ENCODE peak calls at places on chromosomes 6 and 20, in ten cellular contexts. One of them, this sample, is unnamed.

GRCh38 chr6:41781302-41781711 is 725 bp downstream of the PRICKLE4 start:
- DNase-seq in tibial artery: no peak
- DNase-seq in HCT116: no peak
- DNase-seq in progenitor cell of endocrine pancreas: no peak
- DNase-seq in pancreas: peak
- DNase-seq in dorsolateral prefrontal cortex: no peak
- DNase-seq in stomach: peak
- DNase-seq in fibroblast of lung: no peak
- DNase-seq in transverse colon: peak
- DNase-seq in brain microvascular endothelial cell: no peak
- DNase-seq in this sample: no peak

GRCh38 chr6:145733770-145734169 is 1.6 kb downstream of the EPM2A start:
- DNase-seq in tibial artery: no peak
- DNase-seq in HCT116: no peak
- DNase-seq in progenitor cell of endocrine pancreas: no peak
- DNase-seq in pancreas: no peak
- DNase-seq in dorsolateral prefrontal cortex: no peak
- DNase-seq in stomach: no peak
- DNase-seq in fibroblast of lung: no peak
- DNase-seq in transverse colon: no peak
- DNase-seq in brain microvascular endothelial cell: no peak
- DNase-seq in this sample: peak

GRCh38 chr20:32973077-32973717 is 31.0 kb downstream of the SUN5 start:
- DNase-seq in tibial artery: no peak
- DNase-seq in HCT116: no peak
- DNase-seq in progenitor cell of endocrine pancreas: no peak
- DNase-seq in pancreas: no peak
- DNase-seq in dorsolateral prefrontal cortex: no peak
- DNase-seq in stomach: no peak
- DNase-seq in fibroblast of lung: no peak
- DNase-seq in transverse colon: no peak
- DNase-seq in brain microvascular endothelial cell: no peak
- DNase-seq in this sample: no peak

GRCh38 chr6:17054647-17055046 is 47.2 kb upstream of the STMND1 start:
- DNase-seq in tibial artery: no peak
- DNase-seq in HCT116: no peak
- DNase-seq in progenitor cell of endocrine pancreas: no peak
- DNase-seq in pancreas: no peak
- DNase-seq in dorsolateral prefrontal cortex: no peak
- DNase-seq in stomach: no peak
- DNase-seq in fibroblast of lung: no peak
- DNase-seq in transverse colon: no peak
- DNase-seq in brain microvascular endothelial cell: no peak
- DNase-seq in this sample: no peak

GRCh38 chr6:42727627-42728026 is 5.2 kb upstream of the PRPH2 start:
- DNase-seq in tibial artery: no peak
- DNase-seq in HCT116: no peak
- DNase-seq in progenitor cell of endocrine pancreas: no peak
- DNase-seq in pancreas: no peak
- DNase-seq in dorsolateral prefrontal cortex: no peak
- DNase-seq in stomach: no peak
- DNase-seq in fibroblast of lung: peak
- DNase-seq in transverse colon: no peak
- DNase-seq in brain microvascular endothelial cell: no peak
- DNase-seq in this sample: no peak

GRCh38 chr6:73579851-73580246 is 59.0 kb upstream of the EEF1A1 start:
- DNase-seq in tibial artery: no peak
- DNase-seq in HCT116: peak
- DNase-seq in progenitor cell of endocrine pancreas: no peak
- DNase-seq in pancreas: no peak
- DNase-seq in dorsolateral prefrontal cortex: no peak
- DNase-seq in stomach: peak
- DNase-seq in fibroblast of lung: peak
- DNase-seq in transverse colon: no peak
- DNase-seq in brain microvascular endothelial cell: peak
- DNase-seq in this sample: no peak

GRCh38 chr20:49999329-49999728 is 16.5 kb downstream of the SNAI1 start:
- DNase-seq in tibial artery: no peak
- DNase-seq in HCT116: no peak
- DNase-seq in progenitor cell of endocrine pancreas: no peak
- DNase-seq in pancreas: no peak
- DNase-seq in dorsolateral prefrontal cortex: no peak
- DNase-seq in stomach: no peak
- DNase-seq in fibroblast of lung: no peak
- DNase-seq in transverse colon: no peak
- DNase-seq in brain microvascular endothelial cell: no peak
- DNase-seq in this sample: peak

GRCh38 chr6:161422710-161423109 is 148.8 kb upstream of the AGPAT4 start:
- DNase-seq in tibial artery: no peak
- DNase-seq in HCT116: no peak
- DNase-seq in progenitor cell of endocrine pancreas: no peak
- DNase-seq in pancreas: no peak
- DNase-seq in dorsolateral prefrontal cortex: no peak
- DNase-seq in stomach: no peak
- DNase-seq in fibroblast of lung: no peak
- DNase-seq in transverse colon: no peak
- DNase-seq in brain microvascular endothelial cell: peak
- DNase-seq in this sample: no peak

GRCh38 chr6:43060034-43060754 is 763 bp downstream of the KLC4 start:
- DNase-seq in tibial artery: peak
- DNase-seq in HCT116: no peak
- DNase-seq in progenitor cell of endocrine pancreas: no peak
- DNase-seq in pancreas: peak
- DNase-seq in dorsolateral prefrontal cortex: no peak
- DNase-seq in stomach: peak
- DNase-seq in fibroblast of lung: peak
- DNase-seq in transverse colon: peak
- DNase-seq in brain microvascular endothelial cell: no peak
- DNase-seq in this sample: no peak

GRCh38 chr6:31948753-31949413 is 3.0 kb downstream of the CFB start:
- DNase-seq in tibial artery: no peak
- DNase-seq in HCT116: no peak
- DNase-seq in progenitor cell of endocrine pancreas: no peak
- DNase-seq in pancreas: no peak
- DNase-seq in dorsolateral prefrontal cortex: no peak
- DNase-seq in stomach: no peak
- DNase-seq in fibroblast of lung: peak
- DNase-seq in transverse colon: no peak
- DNase-seq in brain microvascular endothelial cell: peak
- DNase-seq in this sample: no peak

GRCh38 chr6:53504438-53505030 is 40.4 kb downstream of the GCLC start:
- DNase-seq in tibial artery: no peak
- DNase-seq in HCT116: no peak
- DNase-seq in progenitor cell of endocrine pancreas: no peak
- DNase-seq in pancreas: no peak
- DNase-seq in dorsolateral prefrontal cortex: no peak
- DNase-seq in stomach: no peak
- DNase-seq in fibroblast of lung: no peak
- DNase-seq in transverse colon: no peak
- DNase-seq in brain microvascular endothelial cell: no peak
- DNase-seq in this sample: no peak

GRCh38 chr6:89368107-89368506 is 15.6 kb upstream of the UBE2J1 start:
- DNase-seq in tibial artery: peak
- DNase-seq in HCT116: no peak
- DNase-seq in progenitor cell of endocrine pancreas: peak
- DNase-seq in pancreas: peak
- DNase-seq in dorsolateral prefrontal cortex: peak
- DNase-seq in stomach: peak
- DNase-seq in fibroblast of lung: peak
- DNase-seq in transverse colon: peak
- DNase-seq in brain microvascular endothelial cell: peak
- DNase-seq in this sample: peak

GRCh38 chr20:25040438-25040831 is 17.5 kb downstream of the ACSS1 start:
- DNase-seq in tibial artery: peak
- DNase-seq in HCT116: no peak
- DNase-seq in progenitor cell of endocrine pancreas: no peak
- DNase-seq in pancreas: peak
- DNase-seq in dorsolateral prefrontal cortex: no peak
- DNase-seq in stomach: peak
- DNase-seq in fibroblast of lung: peak
- DNase-seq in transverse colon: peak
- DNase-seq in brain microvascular endothelial cell: peak
- DNase-seq in this sample: no peak

GRCh38 chr6:1604347-1604990 is 5.2 kb upstream of the FOXC1 start:
- DNase-seq in tibial artery: peak
- DNase-seq in HCT116: no peak
- DNase-seq in progenitor cell of endocrine pancreas: peak
- DNase-seq in pancreas: peak
- DNase-seq in dorsolateral prefrontal cortex: no peak
- DNase-seq in stomach: peak
- DNase-seq in fibroblast of lung: peak
- DNase-seq in transverse colon: peak
- DNase-seq in brain microvascular endothelial cell: no peak
- DNase-seq in this sample: peak

GRCh38 chr6:34190504-34191122 is 44.7 kb upstream of the GRM4 start:
- DNase-seq in tibial artery: peak
- DNase-seq in HCT116: no peak
- DNase-seq in progenitor cell of endocrine pancreas: no peak
- DNase-seq in pancreas: no peak
- DNase-seq in dorsolateral prefrontal cortex: no peak
- DNase-seq in stomach: no peak
- DNase-seq in fibroblast of lung: no peak
- DNase-seq in transverse colon: no peak
- DNase-seq in brain microvascular endothelial cell: no peak
- DNase-seq in this sample: no peak
- TF ChIP-seq CTCF in tibial artery: no peak
- TF ChIP-seq CTCF in HCT116: no peak
- TF ChIP-seq CTCF in progenitor cell of endocrine pancreas: no peak
- TF ChIP-seq CTCF in pancreas: no peak
- TF ChIP-seq CTCF in dorsolateral prefrontal cortex: no peak
- TF ChIP-seq CTCF in stomach: no peak
- TF ChIP-seq CTCF in fibroblast of lung: peak
- TF ChIP-seq CTCF in transverse colon: no peak
- TF ChIP-seq CTCF in brain microvascular endothelial cell: no peak
- TF ChIP-seq CTCF in this sample: no peak

GRCh38 chr20:7031222-7031621 is 263.7 kb downstream of the BMP2 start:
- DNase-seq in tibial artery: no peak
- DNase-seq in HCT116: no peak
- DNase-seq in progenitor cell of endocrine pancreas: no peak
- DNase-seq in pancreas: no peak
- DNase-seq in dorsolateral prefrontal cortex: no peak
- DNase-seq in stomach: no peak
- DNase-seq in fibroblast of lung: no peak
- DNase-seq in transverse colon: no peak
- DNase-seq in brain microvascular endothelial cell: no peak
- DNase-seq in this sample: no peak
- TF ChIP-seq CTCF in tibial artery: no peak
- TF ChIP-seq CTCF in HCT116: peak
- TF ChIP-seq CTCF in progenitor cell of endocrine pancreas: peak
- TF ChIP-seq CTCF in pancreas: no peak
- TF ChIP-seq CTCF in dorsolateral prefrontal cortex: no peak
- TF ChIP-seq CTCF in stomach: no peak
- TF ChIP-seq CTCF in fibroblast of lung: peak
- TF ChIP-seq CTCF in transverse colon: peak
- TF ChIP-seq CTCF in brain microvascular endothelial cell: peak
- TF ChIP-seq CTCF in this sample: no peak

DNA sequence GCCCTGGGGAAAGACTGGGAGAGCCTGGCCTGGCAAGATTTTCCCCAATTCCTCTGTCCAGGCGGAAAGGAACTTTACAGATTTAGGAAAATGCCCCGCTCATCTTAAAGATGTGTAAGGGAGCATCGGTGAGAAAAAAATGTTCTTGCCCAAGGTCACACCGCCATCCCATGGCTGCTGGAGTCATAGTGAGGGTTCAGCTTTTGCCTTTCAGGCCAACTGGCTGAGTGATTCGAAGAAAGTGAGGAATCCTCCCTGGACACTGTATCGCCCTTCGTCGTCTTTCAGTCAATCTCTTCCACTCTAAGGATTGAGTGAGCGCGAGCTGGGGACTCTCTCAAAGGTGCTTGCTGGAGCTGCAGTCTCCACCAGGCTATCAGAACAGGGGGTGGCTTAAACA is 1.4 kb downstream of the WFDC2 start:
- DNase-seq in tibial artery: no peak
- DNase-seq in HCT116: no peak
- DNase-seq in progenitor cell of endocrine pancreas: no peak
- DNase-seq in pancreas: no peak
- DNase-seq in dorsolateral prefrontal cortex: no peak
- DNase-seq in stomach: no peak
- DNase-seq in fibroblast of lung: no peak
- DNase-seq in transverse colon: no peak
- DNase-seq in brain microvascular endothelial cell: no peak
- DNase-seq in this sample: peak
- TF ChIP-seq CTCF in tibial artery: peak
- TF ChIP-seq CTCF in HCT116: no peak
- TF ChIP-seq CTCF in progenitor cell of endocrine pancreas: peak
- TF ChIP-seq CTCF in pancreas: no peak
- TF ChIP-seq CTCF in dorsolateral prefrontal cortex: no peak
- TF ChIP-seq CTCF in stomach: peak
- TF ChIP-seq CTCF in fibroblast of lung: peak
- TF ChIP-seq CTCF in transverse colon: peak
- TF ChIP-seq CTCF in brain microvascular endothelial cell: peak
- TF ChIP-seq CTCF in this sample: no peak

GRCh38 chr20:52003415-52003814 is 188.2 kb downstream of the ZFP64 start:
- DNase-seq in tibial artery: no peak
- DNase-seq in HCT116: no peak
- DNase-seq in progenitor cell of endocrine pancreas: no peak
- DNase-seq in pancreas: no peak
- DNase-seq in dorsolateral prefrontal cortex: no peak
- DNase-seq in stomach: no peak
- DNase-seq in fibroblast of lung: no peak
- DNase-seq in transverse colon: no peak
- DNase-seq in brain microvascular endothelial cell: no peak
- DNase-seq in this sample: no peak

GRCh38 chr20:52004720-52005119 is 186.9 kb downstream of the ZFP64 start:
- DNase-seq in tibial artery: no peak
- DNase-seq in HCT116: no peak
- DNase-seq in progenitor cell of endocrine pancreas: no peak
- DNase-seq in pancreas: no peak
- DNase-seq in dorsolateral prefrontal cortex: no peak
- DNase-seq in stomach: no peak
- DNase-seq in fibroblast of lung: peak
- DNase-seq in transverse colon: no peak
- DNase-seq in brain microvascular endothelial cell: no peak
- DNase-seq in this sample: no peak

GRCh38 chr20:52003976-52004375 is 187.6 kb downstream of the ZFP64 start:
- DNase-seq in tibial artery: no peak
- DNase-seq in HCT116: no peak
- DNase-seq in progenitor cell of endocrine pancreas: no peak
- DNase-seq in pancreas: no peak
- DNase-seq in dorsolateral prefrontal cortex: no peak
- DNase-seq in stomach: no peak
- DNase-seq in fibroblast of lung: no peak
- DNase-seq in transverse colon: no peak
- DNase-seq in brain microvascular endothelial cell: no peak
- DNase-seq in this sample: no peak

DNA sequence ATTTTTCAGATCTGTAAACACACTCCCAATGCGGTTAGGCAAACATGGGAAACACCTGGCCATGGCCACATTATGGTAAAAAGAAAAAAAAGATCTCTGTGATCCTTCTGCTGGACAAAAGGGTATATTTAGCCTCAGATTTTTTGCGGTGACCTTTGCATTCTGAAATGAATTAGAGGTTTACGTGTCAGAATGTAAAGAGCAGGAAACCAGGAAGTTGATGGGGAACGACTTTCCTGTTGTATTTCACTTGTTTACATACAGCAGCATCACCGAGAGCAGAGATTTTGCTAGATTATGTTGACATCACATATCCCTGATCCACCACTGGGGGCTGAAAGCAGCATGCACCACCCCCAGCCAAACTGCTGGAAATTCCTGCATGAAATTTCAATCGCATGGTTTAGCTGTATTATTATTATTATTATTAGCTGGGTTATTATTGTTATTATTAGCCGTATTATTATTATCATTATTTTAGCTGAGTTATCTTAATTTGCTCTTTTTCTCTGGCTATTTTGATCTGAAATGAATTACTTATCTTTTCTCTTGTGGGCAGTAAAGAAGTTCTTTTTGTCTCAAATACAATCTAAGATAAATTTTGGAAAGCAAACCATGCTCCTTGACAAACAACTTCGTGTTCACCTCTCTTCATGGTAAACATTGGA is 189.4 kb downstream of the ZFP64 start:
- DNase-seq in tibial artery: no peak
- DNase-seq in HCT116: peak
- DNase-seq in progenitor cell of endocrine pancreas: no peak
- DNase-seq in pancreas: no peak
- DNase-seq in dorsolateral prefrontal cortex: no peak
- DNase-seq in stomach: no peak
- DNase-seq in fibroblast of lung: no peak
- DNase-seq in transverse colon: no peak
- DNase-seq in brain microvascular endothelial cell: peak
- DNase-seq in this sample: no peak
- TF ChIP-seq CTCF in tibial artery: no peak
- TF ChIP-seq CTCF in HCT116: peak
- TF ChIP-seq CTCF in progenitor cell of endocrine pancreas: peak
- TF ChIP-seq CTCF in pancreas: no peak
- TF ChIP-seq CTCF in dorsolateral prefrontal cortex: no peak
- TF ChIP-seq CTCF in stomach: no peak
- TF ChIP-seq CTCF in fibroblast of lung: peak
- TF ChIP-seq CTCF in transverse colon: no peak
- TF ChIP-seq CTCF in brain microvascular endothelial cell: peak
- TF ChIP-seq CTCF in this sample: no peak